ENCODE peak calls at places on chromosomes 2 and 18, in eight cellular contexts. S is neural crest cell; M is CD4-positive, alpha-beta T cell; X is OCI-LY7; F is transverse colon; C is IMR-90; H is AG08396; O is MCF 10A. B is an unnamed sample.
A peak's percentile ranks its signal among the peaks of the same experiment; 100 is the strongest.

GRCh38 chr18:63071566-63072175 is 247.9 kb downstream of the BCL2 start:
- DNase-seq in F (no peak), O (peak; percentile 59), S (no peak), C (no peak), H (no peak), M (no peak), X (no peak), B (no peak)

GRCh38 chr2:211396815-211397214 is 840.4 kb downstream of the CPS1 start:
- DNase-seq in X (peak; percentile 7), O (no peak), F (no peak), S (no peak), M (no peak), H (no peak), C (no peak), B (no peak)

GRCh38 chr2:59233910-59234309 is 992.8 kb upstream of the FANCL start:
- DNase-seq in M (no peak), S (no peak), H (no peak), C (no peak), F (no peak), X (no peak), O (peak; percentile 31), B (no peak)

GRCh38 chr2:24399434-24400206 is 39.3 kb upstream of the ITSN2 start:
- DNase-seq in H (no peak), F (no peak), C (no peak), S (no peak), O (no peak), M (no peak), X (no peak), B (no peak)

GRCh38 chr2:95270541-95271081 is 3.6 kb upstream of the PROM2 start:
- DNase-seq in C (no peak), O (no peak), H (no peak), S (no peak), M (no peak), X (no peak), F (no peak), B (no peak)

GRCh38 chr2:215693269-215693998 is 257.6 kb upstream of the FN1 start:
- DNase-seq in S (no peak), C (peak; percentile 89), H (peak; percentile 47), F (no peak), M (no peak), X (no peak), O (peak; percentile 46), B (peak; percentile 94)

GRCh38 chr2:101679037-101679726 is 18.3 kb upstream of the MAP4K4 start:
- DNase-seq in M (no peak), O (peak; percentile 47), F (no peak), S (no peak), X (no peak), C (peak; percentile 84), H (peak; percentile 36), B (peak; percentile 90)

GRCh38 chr2:109242222-109242653 is 113.2 kb downstream of the SH3RF3 start:
- DNase-seq in F (no peak), H (no peak), C (no peak), S (no peak), M (no peak), X (no peak), O (peak; percentile 61), B (no peak)

GRCh38 chr2:8505311-8505920 is 176.4 kb upstream of the ID2 start:
- DNase-seq in C (no peak), H (no peak), S (no peak), F (no peak), M (no peak), X (no peak), O (no peak), B (no peak)

GRCh38 chr2:149715005-149715592 is 127.5 kb upstream of the MMADHC start:
- DNase-seq in M (no peak), S (no peak), H (peak; percentile 23), F (no peak), X (peak; percentile 1), C (peak; percentile 55), O (peak; percentile 63), B (peak; percentile 35)

GRCh38 chr2:8138923-8139667 is 542.8 kb upstream of the ID2 start:
- DNase-seq in H (peak; percentile 45), C (peak; percentile 54), X (no peak), S (no peak), O (peak; percentile 30), M (no peak), F (no peak), B (no peak)

GRCh38 chr2:217494572-217494971 is 508.2 kb downstream of the TNS1 start:
- DNase-seq in F (no peak), M (no peak), C (no peak), X (no peak), H (no peak), S (no peak), O (no peak), B (no peak)

GRCh38 chr2:91477731-91478672 is 2786.5 kb downstream of the RPIA start:
- DNase-seq in H (peak; percentile 47), O (no peak), C (no peak), X (peak; percentile 35), M (no peak), S (no peak), F (no peak), B (no peak)

GRCh38 chr2:162711832-162712540 is 126.6 kb downstream of the KCNH7 start:
- DNase-seq in O (no peak), S (no peak), H (no peak), X (no peak), M (no peak), C (no peak), F (no peak), B (no peak)

GRCh38 chr18:77650799-77651385 is 401.2 kb downstream of the GALR1 start:
- DNase-seq in X (peak; percentile 19), F (peak; percentile 73), M (peak; percentile 20), O (peak; percentile 24), C (no peak), H (peak; percentile 61), S (peak; percentile 88), B (no peak)

GRCh38 chr18:49459404-49460171 is 857 bp downstream of the DYM start:
- DNase-seq in C (peak; percentile 12), S (no peak), X (peak; percentile 30), O (no peak), M (no peak), H (peak; percentile 56), F (no peak), B (peak; percentile 13)

GRCh38 chr2:141701610-141702009 is 429.2 kb downstream of the LRP1B start:
- DNase-seq in X (no peak), H (no peak), C (no peak), F (no peak), O (no peak), M (no peak), S (no peak), B (no peak)

B was measured in astrocyte.